ENCODE peak calls at places on chromosome 11, in ten cellular contexts. J, X, U, C, G, H, Q, P, Y and K are unnamed samples. For H3K4me1 and H3K9me3, the result is how much of the 10 kb centered on the place peaks cover.

GRCh38 chr11:130762342-130763037 is 153.8 kb downstream of the SNX19 start:
- DNase-seq in Q (no peak), J (no peak), U (no peak), C (peak), X (no peak), G (no peak), Y (no peak), H (no peak), P (no peak), K (no peak)

GRCh38 chr11:40178470-40178869 is 1281.0 kb downstream of the LRRC4C start:
- DNase-seq in P (no peak), C (no peak), U (no peak), H (no peak), X (no peak), Q (no peak), Y (no peak), G (peak), J (no peak), K (no peak)

GRCh38 chr11:8309862-8310261 is 46.2 kb upstream of the LMO1 start:
- DNase-seq in Y (no peak), X (peak), H (no peak), C (peak), P (no peak), U (no peak), J (no peak), Q (no peak), G (peak), K (no peak)

GRCh38 chr11:33835143-33835878 is 56.6 kb downstream of the LMO2 start:
- DNase-seq in C (peak), X (peak), Y (no peak), H (peak), Q (no peak), P (no peak), J (no peak), U (no peak), G (peak), K (no peak)

GRCh38 chr11:76153609-76153949 is 52.7 kb downstream of the WNT11 start:
- DNase-seq in Y (no peak), J (no peak), C (peak), P (no peak), H (peak), G (no peak), Q (no peak), U (no peak), X (no peak), K (no peak)

GRCh38 chr11:72249961-72250360 is 6.0 kb upstream of the PHOX2A start:
- DNase-seq in C (no peak), X (no peak), Q (no peak), H (no peak), G (no peak), P (no peak), U (no peak), J (no peak), Y (no peak), K (no peak)

GRCh38 chr11:110531056-110531756 is 101.5 kb downstream of the FDX1 start:
- DNase-seq in Q (no peak), J (no peak), G (no peak), C (no peak), H (no peak), P (no peak), Y (no peak), X (peak), U (no peak), K (no peak)

GRCh38 chr11:1839924-1840779 is 1.4 kb downstream of the TNNI2 start:
- DNase-seq in U (peak), G (no peak), C (no peak), P (peak), J (no peak), X (no peak), Q (peak), Y (no peak), H (no peak), K (peak)

GRCh38 chr11:125932301-125932700 is 13.5 kb upstream of the VSIG10L2 start:
- DNase-seq in G (no peak), Y (no peak), C (no peak), U (no peak), J (no peak), P (no peak), X (no peak), Q (peak), H (no peak), K (no peak)

GRCh38 chr11:111336582-111337256 is 38.4 kb downstream of the POU2AF3 start:
- DNase-seq in Q (no peak), U (no peak), J (no peak), X (no peak), C (no peak), Y (no peak), H (peak), G (no peak), P (no peak), K (no peak)

GRCh38 chr11:43580735-43581369 is 99.7 kb upstream of the HSD17B12 start:
- DNase-seq in U (no peak), G (peak), P (no peak), Y (peak), X (peak), C (no peak), Q (no peak), H (no peak), J (no peak), K (no peak)

GRCh38 chr11:128201801-128202200 is 385.6 kb downstream of the ETS1 start:
- DNase-seq in G (no peak), U (no peak), Y (no peak), H (no peak), Q (no peak), C (no peak), J (no peak), X (no peak), P (no peak), K (no peak)

GRCh38 chr11:93213622-93214021 is 15.8 kb upstream of the SLC36A4 start:
- DNase-seq in H (no peak), J (no peak), Q (no peak), Y (no peak), G (no peak), C (no peak), X (no peak), U (no peak), P (no peak), K (no peak)

GRCh38 chr11:95925011-95925410 is 1.1 kb upstream of the MTMR2 start:
- DNase-seq in Y (no peak), J (no peak), H (peak), G (no peak), C (peak), U (no peak), X (no peak), P (no peak), Q (no peak), K (no peak)

GRCh38 chr11:45982656-45983470 is 60.4 kb downstream of the LARGE2 start:
- DNase-seq in P (no peak), G (peak), C (no peak), Y (peak), H (peak), Q (no peak), U (no peak), X (peak), J (no peak), K (peak)

GRCh38 chr11:42315267-42315666 is 855.8 kb upstream of the LRRC4C start:
- DNase-seq in Y (no peak), Q (no peak), P (no peak), G (no peak), U (no peak), X (no peak), H (peak), J (no peak), C (peak), K (no peak)

GRCh38 chr11:3949132-3949531 is 93.7 kb downstream of the STIM1 start:
- DNase-seq in X (no peak), H (no peak), G (no peak), Y (no peak), C (no peak), J (no peak), P (peak), Q (no peak), U (no peak), K (no peak)

GRCh38 chr11:68142028-68142412 is 20.8 kb upstream of the CHKA start:
- DNase-seq in G (no peak), U (peak), P (no peak), Q (no peak), Y (no peak), X (no peak), J (no peak), H (no peak), C (peak), K (no peak)

GRCh38 chr11:112290462-112290894 is 29.8 kb upstream of the PLET1 start:
- DNase-seq in X (no peak), C (no peak), U (no peak), Q (no peak), J (no peak), Y (no peak), H (peak), G (no peak), P (no peak), K (no peak)

GRCh38 chr11:15754221-15754620 is 602.1 kb downstream of the SOX6 start:
- DNase-seq in P (no peak), G (no peak), X (no peak), U (no peak), J (no peak), C (no peak), H (peak), Q (no peak), Y (no peak), K (no peak)

GRCh38 chr11:128153697-128154048 is 433.7 kb downstream of the ETS1 start:
- DNase-seq in Q (no peak), Y (no peak), G (no peak), X (no peak), H (no peak), C (no peak), P (no peak), J (no peak), U (no peak), K (no peak)

GRCh38 chr11:3341298-3341697 is 37.6 kb downstream of the ZNF195 start:
- DNase-seq in X (peak), Y (peak), H (no peak), U (peak), P (peak), C (peak), Q (peak), G (peak), J (peak), K (peak)

GRCh38 chr11:125724125-125724524 is 22.0 kb upstream of the PATE1 start:
- DNase-seq in Q (no peak), P (no peak), X (no peak), J (no peak), G (no peak), C (peak), H (no peak), U (no peak), Y (no peak), K (no peak)

GRCh38 chr11:110565690-110566336 is 136.1 kb downstream of the FDX1 start:
- DNase-seq in J (no peak), U (no peak), X (no peak), C (peak), G (no peak), P (no peak), H (no peak), Y (no peak), Q (no peak), K (no peak)

GRCh38 chr11:22341582-22341919 is 3.4 kb downstream of the SLC17A6 start:
- DNase-seq in Y (no peak), J (no peak), Q (no peak), U (no peak), G (no peak), X (no peak), C (no peak), P (no peak), H (no peak), K (no peak)

GRCh38 chr11:11577932-11578331 is 43.9 kb downstream of the GALNT18 start:
- DNase-seq in X (no peak), U (no peak), C (no peak), G (no peak), Q (no peak), H (no peak), P (no peak), Y (no peak), J (no peak), K (no peak)

GRCh38 chr11:101323997-101324396 is 194.4 kb upstream of the PGR start:
- DNase-seq in C (no peak), Q (no peak), H (no peak), U (no peak), Y (no peak), P (no peak), X (peak), J (no peak), G (no peak), K (no peak)

GRCh38 chr11:125871391-125872137 is 15.9 kb upstream of the HYLS1 start:
- DNase-seq in Q (no peak), P (no peak), Y (peak), U (no peak), C (peak), G (peak), J (no peak), H (peak), X (peak), K (no peak)

GRCh38 chr11:128095459-128096096 is 491.8 kb downstream of the ETS1 start:
- DNase-seq in H (peak), J (peak), X (no peak), C (peak), U (no peak), G (no peak), Q (no peak), P (no peak), Y (no peak), K (no peak)

GRCh38 chr11:105244157-105244820 is 104.7 kb upstream of the CARD18 start:
- DNase-seq in C (peak), P (no peak), G (no peak), J (peak), U (peak), Y (no peak), H (peak), Q (no peak), X (peak), K (no peak)

GRCh38 chr11:109644158-109644557 is 222.2 kb downstream of the C11orf87 start:
- DNase-seq in J (no peak), X (peak), P (no peak), G (peak), C (peak), H (peak), Q (no peak), U (no peak), Y (no peak), K (peak)

GRCh38 chr11:35036642-35037041 is 102.3 kb upstream of the CD44 start:
- DNase-seq in Q (no peak), P (no peak), J (no peak), G (no peak), U (no peak), C (no peak), H (peak), Y (no peak), X (no peak), K (no peak)

GRCh38 chr11:78731008-78731407 is 156.3 kb upstream of the NARS2 start:
- DNase-seq in Y (no peak), X (no peak), U (no peak), C (no peak), P (no peak), Q (no peak), H (peak), G (no peak), J (no peak), K (no peak)

GRCh38 chr11:1749787-1750351 is 526 bp downstream of the IFITM10 start:
- DNase-seq in J (no peak), U (peak), G (no peak), H (peak), Y (peak), C (peak), Q (no peak), X (no peak), P (no peak), K (no peak)

GRCh38 chr11:4480577-4481539 is 1.6 kb upstream of the OR52K1 start:
- DNase-seq in J (no peak), X (no peak), C (peak), Y (no peak), U (no peak), G (no peak), P (no peak), Q (no peak), H (no peak), K (no peak)

GRCh38 chr11:6608726-6609501 is 3.1 kb downstream of the TAF10 start:
- DNase-seq in H (peak), Q (peak), X (no peak), C (no peak), Y (no peak), G (no peak), J (no peak), U (peak), P (peak), K (no peak)

GRCh38 chr11:121540627-121541026 is 87.9 kb upstream of the SORL1-AS1 start:
- DNase-seq in X (no peak), Y (no peak), J (no peak), P (no peak), H (peak), U (no peak), G (no peak), C (no peak), Q (no peak), K (no peak)

DNA sequence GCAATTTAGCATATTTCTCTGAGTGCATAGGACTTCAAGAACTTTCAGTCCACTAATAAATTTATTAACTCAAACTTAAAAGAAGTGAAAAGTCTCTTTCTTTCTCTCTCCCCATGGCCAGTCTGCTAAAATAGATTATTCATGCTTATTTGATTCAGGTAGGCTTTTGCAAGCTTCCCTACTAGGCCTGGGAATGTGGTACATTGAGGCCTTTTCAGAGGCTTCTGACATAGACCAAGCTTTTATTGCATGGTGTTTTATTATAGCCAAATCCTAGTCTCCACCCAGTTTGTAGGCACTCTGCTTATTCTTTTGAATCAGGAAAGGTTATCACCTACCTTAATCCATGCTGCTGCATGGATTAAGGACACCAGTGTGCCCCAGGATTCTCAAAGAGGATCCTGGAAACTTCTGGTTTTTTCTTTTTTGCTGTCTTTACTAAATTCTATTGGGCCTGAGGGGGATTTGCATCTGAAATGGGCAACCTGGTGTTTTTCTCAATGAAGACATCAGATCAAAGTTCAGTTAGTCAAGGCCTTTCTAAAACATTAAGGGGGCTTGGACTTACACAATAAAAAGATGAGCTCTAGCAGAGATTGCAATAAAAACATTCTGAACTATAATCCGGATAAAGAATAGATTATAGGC is 92.2 kb downstream of the ELP4 start:
- DNase-seq in U (no peak), C (no peak), J (no peak), G (no peak), X (no peak), H (no peak), Q (no peak), Y (no peak), P (no peak), K (no peak)
- H3K4me1 ChIP-seq in U (under half), C (under half), J (under half), G (under half), X (under half), H (under half), Q (under half), Y (under half), P (under half), K (under half)

DNA sequence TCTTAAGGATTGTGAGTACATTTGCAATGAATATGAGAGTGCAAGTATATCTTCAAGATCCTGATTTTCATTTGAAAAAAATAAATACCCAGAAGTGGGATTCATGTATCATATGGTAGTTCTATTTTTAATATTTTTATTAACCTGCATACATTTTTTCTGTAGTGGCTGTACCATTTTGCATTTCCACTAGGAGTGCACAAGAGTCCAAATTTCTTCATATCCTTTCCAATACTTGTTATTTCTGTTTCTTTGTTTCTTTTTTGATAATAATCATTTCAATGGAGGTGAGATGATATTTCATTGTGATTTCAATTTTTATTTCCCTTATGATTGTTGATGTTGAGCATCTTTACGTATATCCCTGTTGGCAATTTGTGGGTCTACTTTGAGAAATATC is 759.8 kb upstream of the CNTN5 start:
- DNase-seq in C (peak), U (no peak), Y (no peak), P (no peak), H (no peak), Q (no peak), X (no peak), G (no peak), J (no peak), K (no peak)
- H3K9me3 ChIP-seq in C (under half), U (under half), Y (under half), P (under half), H (under half), Q (under half), X (under half), G (under half), J (under half), K (under half)

GRCh38 chr11:60854140-60854846 is 1.5 kb downstream of the PTGDR2 start:
- DNase-seq in C (no peak), Q (no peak), H (no peak), G (no peak), X (no peak), J (no peak), U (no peak), P (no peak), Y (peak), K (no peak)

GRCh38 chr11:60853469-60853950 is 2.2 kb downstream of the PTGDR2 start:
- DNase-seq in P (no peak), J (no peak), U (no peak), Y (no peak), G (no peak), Q (no peak), X (no peak), C (no peak), H (no peak), K (no peak)

GRCh38 chr11:60852639-60853468 is 2.9 kb downstream of the PTGDR2 start:
- DNase-seq in Y (no peak), H (no peak), Q (no peak), J (no peak), U (no peak), C (no peak), G (no peak), P (no peak), X (no peak), K (no peak)

GRCh38 chr11:60851327-60852059 is 4.3 kb downstream of the PTGDR2 start:
- DNase-seq in H (no peak), C (no peak), Y (no peak), P (no peak), Q (no peak), U (no peak), X (no peak), G (no peak), J (no peak), K (no peak)

DNA sequence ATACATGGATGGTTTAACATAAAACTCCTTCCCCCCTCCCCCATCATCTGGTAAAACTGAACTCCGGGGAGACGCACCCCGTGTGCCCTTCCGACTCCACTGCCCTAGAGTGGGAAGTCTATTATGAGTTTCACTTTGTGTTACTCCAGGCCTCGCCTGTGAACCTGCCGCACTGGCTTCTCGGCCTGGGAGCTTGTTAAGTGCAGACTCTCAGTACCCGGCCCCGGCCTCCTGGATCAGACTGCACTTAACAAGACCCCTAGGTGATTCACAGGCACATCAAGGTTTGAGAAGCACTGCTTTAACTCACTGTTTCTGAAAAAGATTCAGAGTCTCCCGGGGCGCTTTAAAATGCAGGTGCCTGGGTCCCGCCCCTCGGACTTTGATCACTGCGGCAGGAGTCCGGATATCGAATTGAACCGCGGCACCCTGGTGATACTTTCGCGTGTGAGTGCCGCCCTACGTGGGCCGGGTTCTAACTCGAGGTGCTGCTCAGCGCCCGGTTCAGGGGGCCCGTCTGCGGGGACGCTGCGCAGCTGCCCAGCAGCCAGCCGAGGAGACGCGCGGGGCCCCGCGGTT is 3.6 kb downstream of the PTGDR2 start:
- DNase-seq in J (no peak), Q (peak), U (no peak), G (no peak), P (no peak), H (no peak), Y (no peak), C (no peak), X (peak), K (no peak)
- H3K4me1 ChIP-seq in J (under half), Q (under half), U (under half), G (under half), P (under half), H (under half), Y (under half), C (under half), X (under half), K (under half)

GRCh38 chr11:50379484-50379883 is 346.8 kb downstream of the OR4C45 start:
- DNase-seq in U (no peak), P (no peak), Q (no peak), Y (no peak), G (no peak), C (no peak), H (no peak), J (no peak), X (no peak), K (no peak)
- H3K9me3 ChIP-seq in U (under half), P (under half), Q (under half), Y (under half), G (under half), C (half or more), H (half or more), J (under half), X (under half), K (half or more)